ENCODE peak calls at places on chromosomes 11 and 22, in four cellular contexts. G, K, Z and I are unnamed samples.

GRCh38 chr11:3160252-3161031 is 4.7 kb downstream of the OSBPL5 start:
- DNase-seq in Z (peak), K (peak), G (peak), I (peak)

GRCh38 chr22:25829808-25830777 is 88.1 kb downstream of the MYO18B start:
- DNase-seq in Z (no peak), K (no peak), G (no peak), I (no peak)

GRCh38 chr11:121071456-121072236 is 29.4 kb upstream of the TECTA start:
- DNase-seq in G (no peak), Z (no peak), K (no peak), I (no peak)

GRCh38 chr11:46253258-46254134 is 24.0 kb upstream of the CREB3L1 start:
- DNase-seq in K (no peak), Z (no peak), G (no peak), I (no peak)

GRCh38 chr11:118162846-118163245 is 10.2 kb upstream of the SCN4B start:
- DNase-seq in K (no peak), Z (no peak), G (no peak), I (no peak)

GRCh38 chr22:45885941-45886395 is 91.0 kb downstream of the WNT7B start:
- DNase-seq in K (no peak), Z (no peak), G (no peak), I (no peak)

GRCh38 chr11:44177905-44178304 is 82.4 kb downstream of the EXT2 start:
- DNase-seq in G (no peak), K (no peak), Z (no peak), I (no peak)

GRCh38 chr11:32890843-32891656 is 1.6 kb upstream of the QSER1 start:
- DNase-seq in G (no peak), K (peak), Z (no peak), I (no peak)

GRCh38 chr11:74670171-74670570 is 61.1 kb downstream of the CHRDL2 start:
- DNase-seq in G (no peak), K (no peak), Z (no peak), I (no peak)

GRCh38 chr22:42820075-42820763 is 36.9 kb downstream of the ARFGAP3 start:
- DNase-seq in Z (peak), G (peak), K (peak), I (peak)

GRCh38 chr11:120682866-120683265 is 171.3 kb downstream of the GRIK4 start:
- DNase-seq in K (no peak), G (peak), Z (no peak), I (peak)

GRCh38 chr11:66882540-66882939 is 25.7 kb downstream of the LRFN4 start:
- DNase-seq in K (no peak), G (no peak), Z (no peak), I (no peak)

GRCh38 chr11:104198576-104198975 is 34.6 kb upstream of the PDGFD start:
- DNase-seq in K (no peak), G (peak), Z (no peak), I (no peak)

GRCh38 chr22:20567371-20567847 is 60.0 kb downstream of the MED15 start:
- DNase-seq in Z (no peak), K (no peak), G (no peak), I (peak)